ENCODE peak calls at places on chromosomes 1 and 21, in six cellular contexts. S is GM23338, P is mucosa of descending colon, C is uterus, V is HFF-Myc, Q is Peyer's patch. O is an unnamed sample.

GRCh38 chr21:34844033-34844923 is 175.5 kb downstream of the CLIC6 start:
- DNase-seq in S (no peak), V (no peak), Q (peak), P (no peak), C (peak), O (no peak)

GRCh38 chr1:43442756-43443155 is 11.0 kb downstream of the HYI start:
- DNase-seq in Q (peak), P (no peak), S (no peak), C (peak), V (no peak), O (no peak)

GRCh38 chr1:63593303-63593886 is at the start of gene PGM1:
- DNase-seq in C (peak), P (peak), V (no peak), S (peak), Q (peak), O (no peak)

GRCh38 chr1:22502167-22502566 is 50.5 kb downstream of the ZBTB40 start:
- DNase-seq in P (no peak), V (no peak), S (no peak), C (no peak), Q (no peak), O (no peak)

GRCh38 chr1:26971590-26971989 is 11.3 kb upstream of the KDF1 start:
- DNase-seq in S (no peak), P (no peak), C (no peak), V (no peak), Q (no peak), O (no peak)

GRCh38 chr21:39221282-39221996 is 38.2 kb upstream of the PSMG1 start:
- DNase-seq in C (no peak), S (no peak), V (no peak), Q (no peak), P (no peak), O (no peak)

GRCh38 chr1:174712541-174712940 is 264.8 kb downstream of the GPR52 start:
- DNase-seq in Q (no peak), P (no peak), C (no peak), S (no peak), V (no peak), O (no peak)

GRCh38 chr1:200896571-200897187 is 2.0 kb downstream of the INAVA start:
- DNase-seq in P (peak), S (peak), V (no peak), Q (peak), C (no peak), O (no peak)

GRCh38 chr1:228390649-228391048 is 16.0 kb downstream of the TRIM11 start:
- DNase-seq in P (peak), V (no peak), Q (no peak), S (no peak), C (no peak), O (no peak)

GRCh38 chr1:35062518-35063196 is 16.5 kb upstream of the ZMYM1 start:
- DNase-seq in V (no peak), S (no peak), P (no peak), Q (no peak), C (no peak), O (no peak)

GRCh38 chr1:7299994-7300393 is 471.1 kb upstream of the VAMP3 start:
- DNase-seq in P (no peak), Q (no peak), C (no peak), V (no peak), S (no peak), O (no peak)

GRCh38 chr1:150798509-150798908 is 9.6 kb downstream of the CTSK start:
- DNase-seq in Q (no peak), S (peak), V (no peak), C (no peak), P (no peak), O (no peak)

GRCh38 chr1:91891486-91891885 is 5.5 kb upstream of the TGFBR3 start:
- DNase-seq in C (peak), S (no peak), Q (no peak), V (no peak), P (no peak), O (peak)

GRCh38 chr1:201001962-201002361 is 21.6 kb downstream of the KIF21B start:
- DNase-seq in P (peak), Q (no peak), S (no peak), V (no peak), C (no peak), O (no peak)

GRCh38 chr21:43208561-43209332 is 39.9 kb downstream of the CRYAA start:
- DNase-seq in S (no peak), V (no peak), C (no peak), P (peak), Q (peak), O (no peak)

GRCh38 chr1:227317541-227318002 is 720 bp downstream of the CDC42BPA start:
- DNase-seq in V (no peak), P (no peak), C (peak), S (peak), Q (no peak), O (no peak)
- TF ChIP-seq CTCF in V (no peak), P (no peak), C (peak), S (no peak), Q (no peak), O (peak)

GRCh38 chr1:220690140-220691038 is at the start of gene C1orf115:
- DNase-seq in P (peak), V (peak), Q (peak), C (peak), S (peak), O (no peak)

GRCh38 chr1:220691039-220691684 is 999 bp downstream of the C1orf115 start:
- DNase-seq in S (no peak), Q (peak), V (no peak), C (no peak), P (no peak), O (no peak)

GRCh38 chr1:220692436-220693228 is 2.5 kb downstream of the C1orf115 start:
- DNase-seq in C (no peak), V (peak), S (no peak), Q (no peak), P (no peak), O (no peak)

GRCh38 chr1:220687809-220688208 is 2.4 kb upstream of the C1orf115 start:
- DNase-seq in C (no peak), Q (no peak), S (no peak), V (no peak), P (no peak), O (no peak)

GRCh38 chr1:220689696-220690095 is 467 bp upstream of the C1orf115 start:
- DNase-seq in P (no peak), C (no peak), V (no peak), Q (no peak), S (no peak), O (no peak)
- H3K4me3 ChIP-seq in P (no peak), C (peak), V (peak), Q (peak), S (peak), O (peak)

GRCh38 chr1:30950053-30950452 is 41.5 kb upstream of the SDC3 start:
- DNase-seq in S (no peak), V (no peak), C (no peak), Q (no peak), P (no peak), O (no peak)
- TF ChIP-seq CTCF in S (no peak), V (no peak), C (no peak), Q (no peak), P (no peak), O (no peak)

DNA sequence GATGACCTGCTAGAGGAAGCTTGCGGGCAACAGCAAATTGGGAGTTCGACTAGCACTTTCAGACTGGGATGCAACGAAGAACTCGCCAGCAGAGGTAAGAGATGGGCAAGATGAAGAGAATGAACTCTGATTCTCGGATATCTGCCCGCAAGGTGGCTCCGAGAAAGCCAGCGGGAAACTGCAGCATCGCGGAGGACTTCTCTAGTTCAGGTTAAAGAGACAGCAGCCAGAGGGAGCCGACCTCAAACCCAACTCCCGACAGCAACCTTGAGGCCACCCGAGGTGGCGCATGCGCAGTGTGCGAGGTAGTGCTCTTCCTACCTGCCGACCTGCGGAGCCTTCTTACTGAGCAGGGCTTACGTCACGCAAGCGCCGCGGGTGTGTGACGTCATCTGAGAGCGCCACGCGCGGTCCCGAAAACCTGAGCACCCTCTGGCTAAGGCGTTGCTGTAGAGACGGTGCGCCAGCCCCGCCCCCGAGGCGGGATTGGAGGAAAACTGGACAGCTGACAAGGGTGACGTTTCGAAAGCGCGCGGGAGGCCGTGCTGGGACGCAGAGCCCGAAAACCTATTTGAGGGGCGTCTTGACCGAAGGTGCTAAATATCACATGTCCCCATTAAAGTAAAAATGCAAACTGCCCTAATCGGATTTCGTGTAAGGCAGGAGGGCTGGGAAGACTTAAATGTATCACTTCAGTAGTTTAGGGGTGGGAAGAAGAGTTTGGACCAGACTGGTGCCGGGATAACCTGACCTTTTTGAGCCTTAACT is 110.5 kb upstream of the SLC25A33 start:
- DNase-seq in S (peak), V (peak), C (peak), P (peak), Q (peak), O (peak)
- H3K4me3 ChIP-seq in S (peak), V (peak), C (peak), P (peak), Q (peak), O (peak)

DNA sequence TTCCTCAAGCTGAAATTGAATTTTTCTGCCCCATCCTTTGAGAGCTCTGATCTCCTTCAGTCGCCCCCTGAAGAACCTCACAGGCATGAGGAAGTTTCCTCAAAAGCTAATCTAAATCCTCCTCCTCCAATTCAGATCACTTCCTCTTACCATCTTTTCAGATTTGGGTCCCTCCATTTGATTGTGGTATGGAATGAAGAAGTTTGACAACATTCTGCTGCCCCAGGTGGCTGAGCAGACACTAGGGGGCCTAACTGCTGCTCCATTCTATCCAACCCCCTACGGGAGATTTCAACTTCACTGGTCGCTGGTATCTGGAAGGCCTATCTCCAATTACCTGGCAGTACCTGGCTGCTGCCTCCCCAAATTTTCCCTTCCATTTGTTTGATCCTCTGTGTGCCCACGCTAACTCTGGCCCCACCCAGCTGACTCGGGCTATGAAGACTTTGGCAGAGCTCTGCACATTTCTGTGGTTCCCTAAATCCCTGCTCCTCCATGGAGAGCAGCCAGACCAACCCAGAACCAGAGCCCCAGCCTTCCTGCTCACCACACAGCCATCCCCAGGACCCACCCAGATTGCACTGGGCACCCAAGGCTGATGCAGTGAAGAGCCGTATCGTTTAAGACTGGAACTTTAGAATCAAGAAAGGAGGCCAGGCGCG is 7.8 kb downstream of the IRF6 start:
- DNase-seq in V (no peak), C (no peak), Q (no peak), P (no peak), S (peak), O (no peak)
- TF ChIP-seq CTCF in V (peak), C (no peak), Q (no peak), P (no peak), S (peak), O (peak)

GRCh38 chr21:40840441-40840840 is 6.5 kb downstream of the DSCAM start:
- DNase-seq in C (no peak), Q (no peak), S (no peak), P (no peak), V (no peak), O (no peak)

GRCh38 chr21:40839551-40839950 is 7.4 kb downstream of the DSCAM start:
- DNase-seq in V (no peak), C (no peak), Q (no peak), P (no peak), S (no peak), O (no peak)

GRCh38 chr21:40844935-40845334 is 2.0 kb downstream of the DSCAM start:
- DNase-seq in S (no peak), V (no peak), P (no peak), C (no peak), Q (no peak), O (no peak)

GRCh38 chr21:40842197-40842552 is 4.8 kb downstream of the DSCAM start:
- DNase-seq in S (no peak), C (no peak), P (no peak), Q (no peak), V (no peak), O (no peak)

GRCh38 chr21:40841524-40842196 is 5.3 kb downstream of the DSCAM start:
- DNase-seq in C (no peak), Q (no peak), S (peak), V (no peak), P (no peak), O (no peak)
- H3K4me3 ChIP-seq in C (no peak), Q (peak), S (peak), V (no peak), P (no peak), O (peak)

GRCh38 chr1:172135923-172136610 is 284.4 kb upstream of the C1orf105 start:
- DNase-seq in Q (no peak), C (no peak), V (no peak), S (no peak), P (no peak), O (peak)

GRCh38 chr1:172132836-172133235 is 287.6 kb upstream of the C1orf105 start:
- DNase-seq in C (no peak), S (no peak), Q (no peak), P (no peak), V (no peak), O (no peak)

GRCh38 chr1:172136925-172137324 is 283.6 kb upstream of the C1orf105 start:
- DNase-seq in S (no peak), P (no peak), C (no peak), Q (no peak), V (no peak), O (no peak)

GRCh38 chr1:172134087-172134731 is 286.3 kb upstream of the C1orf105 start:
- DNase-seq in S (no peak), V (no peak), C (no peak), P (no peak), Q (no peak), O (no peak)

GRCh38 chr1:172135076-172135672 is 285.3 kb upstream of the C1orf105 start:
- DNase-seq in C (no peak), Q (peak), V (no peak), S (peak), P (no peak), O (no peak)
- TF ChIP-seq CTCF in C (peak), Q (peak), V (peak), S (peak), P (peak), O (peak)